ENCODE peak calls at places on chromosomes 16 and 17, in ten cellular contexts. One of them, this sample, is unnamed.

GRCh38 chr17:80307994-80308671 is 47.5 kb downstream of the RNF213 start:
- DNase-seq in progenitor cell of endocrine pancreas: no peak
- DNase-seq in astrocyte of the spinal cord: no peak
- DNase-seq in activated CD8-positive, alpha-beta T cell treated with anti-CD3 and anti-CD28 coated beads for 36 hours: no peak
- DNase-seq in mucosa of descending colon: no peak
- DNase-seq in AG09309: no peak
- DNase-seq in CD4-positive, alpha-beta T cell: no peak
- DNase-seq in fibroblast of the aortic adventitia: no peak
- DNase-seq in sigmoid colon: peak
- DNase-seq in cardiac fibroblast: no peak
- DNase-seq in this sample: no peak

GRCh38 chr16:24819462-24820040 is 26.2 kb upstream of the SLC5A11 start:
- DNase-seq in progenitor cell of endocrine pancreas: no peak
- DNase-seq in astrocyte of the spinal cord: no peak
- DNase-seq in activated CD8-positive, alpha-beta T cell treated with anti-CD3 and anti-CD28 coated beads for 36 hours: no peak
- DNase-seq in mucosa of descending colon: no peak
- DNase-seq in AG09309: no peak
- DNase-seq in CD4-positive, alpha-beta T cell: no peak
- DNase-seq in fibroblast of the aortic adventitia: peak
- DNase-seq in sigmoid colon: no peak
- DNase-seq in cardiac fibroblast: peak
- DNase-seq in this sample: no peak

GRCh38 chr16:57618306-57619132 is 9.9 kb upstream of the ADGRG1 start:
- DNase-seq in progenitor cell of endocrine pancreas: no peak
- DNase-seq in astrocyte of the spinal cord: no peak
- DNase-seq in activated CD8-positive, alpha-beta T cell treated with anti-CD3 and anti-CD28 coated beads for 36 hours: no peak
- DNase-seq in mucosa of descending colon: no peak
- DNase-seq in AG09309: no peak
- DNase-seq in CD4-positive, alpha-beta T cell: no peak
- DNase-seq in fibroblast of the aortic adventitia: no peak
- DNase-seq in sigmoid colon: peak
- DNase-seq in cardiac fibroblast: no peak
- DNase-seq in this sample: no peak

GRCh38 chr16:67865318-67865717 is 7.5 kb upstream of the EDC4 start:
- DNase-seq in progenitor cell of endocrine pancreas: no peak
- DNase-seq in astrocyte of the spinal cord: no peak
- DNase-seq in activated CD8-positive, alpha-beta T cell treated with anti-CD3 and anti-CD28 coated beads for 36 hours: peak
- DNase-seq in mucosa of descending colon: no peak
- DNase-seq in AG09309: no peak
- DNase-seq in CD4-positive, alpha-beta T cell: no peak
- DNase-seq in fibroblast of the aortic adventitia: peak
- DNase-seq in sigmoid colon: no peak
- DNase-seq in cardiac fibroblast: peak
- DNase-seq in this sample: no peak

GRCh38 chr17:31269597-31269996 is 27.4 kb downstream of the OMG start:
- DNase-seq in progenitor cell of endocrine pancreas: no peak
- DNase-seq in astrocyte of the spinal cord: peak
- DNase-seq in activated CD8-positive, alpha-beta T cell treated with anti-CD3 and anti-CD28 coated beads for 36 hours: no peak
- DNase-seq in mucosa of descending colon: no peak
- DNase-seq in AG09309: peak
- DNase-seq in CD4-positive, alpha-beta T cell: no peak
- DNase-seq in fibroblast of the aortic adventitia: peak
- DNase-seq in sigmoid colon: no peak
- DNase-seq in cardiac fibroblast: peak
- DNase-seq in this sample: peak

GRCh38 chr16:9259914-9260608 is 168.6 kb downstream of the HAPSTR1 start:
- DNase-seq in progenitor cell of endocrine pancreas: no peak
- DNase-seq in astrocyte of the spinal cord: no peak
- DNase-seq in activated CD8-positive, alpha-beta T cell treated with anti-CD3 and anti-CD28 coated beads for 36 hours: no peak
- DNase-seq in mucosa of descending colon: no peak
- DNase-seq in AG09309: no peak
- DNase-seq in CD4-positive, alpha-beta T cell: no peak
- DNase-seq in fibroblast of the aortic adventitia: no peak
- DNase-seq in sigmoid colon: no peak
- DNase-seq in cardiac fibroblast: no peak
- DNase-seq in this sample: no peak

GRCh38 chr17:39673335-39674081 is 5.3 kb downstream of the PNMT start:
- DNase-seq in progenitor cell of endocrine pancreas: no peak
- DNase-seq in astrocyte of the spinal cord: no peak
- DNase-seq in activated CD8-positive, alpha-beta T cell treated with anti-CD3 and anti-CD28 coated beads for 36 hours: no peak
- DNase-seq in mucosa of descending colon: no peak
- DNase-seq in AG09309: no peak
- DNase-seq in CD4-positive, alpha-beta T cell: no peak
- DNase-seq in fibroblast of the aortic adventitia: no peak
- DNase-seq in sigmoid colon: no peak
- DNase-seq in cardiac fibroblast: no peak
- DNase-seq in this sample: no peak

GRCh38 chr17:73492125-73492801 is 152.0 kb downstream of the SDK2 start:
- DNase-seq in progenitor cell of endocrine pancreas: no peak
- DNase-seq in astrocyte of the spinal cord: no peak
- DNase-seq in activated CD8-positive, alpha-beta T cell treated with anti-CD3 and anti-CD28 coated beads for 36 hours: no peak
- DNase-seq in mucosa of descending colon: no peak
- DNase-seq in AG09309: no peak
- DNase-seq in CD4-positive, alpha-beta T cell: no peak
- DNase-seq in fibroblast of the aortic adventitia: no peak
- DNase-seq in sigmoid colon: no peak
- DNase-seq in cardiac fibroblast: no peak
- DNase-seq in this sample: no peak

GRCh38 chr16:66553223-66553622 is 847 bp downstream of the CKLF start:
- DNase-seq in progenitor cell of endocrine pancreas: no peak
- DNase-seq in astrocyte of the spinal cord: no peak
- DNase-seq in activated CD8-positive, alpha-beta T cell treated with anti-CD3 and anti-CD28 coated beads for 36 hours: no peak
- DNase-seq in mucosa of descending colon: no peak
- DNase-seq in AG09309: no peak
- DNase-seq in CD4-positive, alpha-beta T cell: no peak
- DNase-seq in fibroblast of the aortic adventitia: no peak
- DNase-seq in sigmoid colon: no peak
- DNase-seq in cardiac fibroblast: no peak
- DNase-seq in this sample: no peak

GRCh38 chr16:66551788-66552287 is 538 bp upstream of the CKLF start:
- DNase-seq in progenitor cell of endocrine pancreas: no peak
- DNase-seq in astrocyte of the spinal cord: no peak
- DNase-seq in activated CD8-positive, alpha-beta T cell treated with anti-CD3 and anti-CD28 coated beads for 36 hours: peak
- DNase-seq in mucosa of descending colon: no peak
- DNase-seq in AG09309: no peak
- DNase-seq in CD4-positive, alpha-beta T cell: no peak
- DNase-seq in fibroblast of the aortic adventitia: no peak
- DNase-seq in sigmoid colon: no peak
- DNase-seq in cardiac fibroblast: no peak
- DNase-seq in this sample: no peak

GRCh38 chr16:66552288-66553143 is at the start of gene CKLF:
- DNase-seq in progenitor cell of endocrine pancreas: peak
- DNase-seq in astrocyte of the spinal cord: peak
- DNase-seq in activated CD8-positive, alpha-beta T cell treated with anti-CD3 and anti-CD28 coated beads for 36 hours: peak
- DNase-seq in mucosa of descending colon: peak
- DNase-seq in AG09309: peak
- DNase-seq in CD4-positive, alpha-beta T cell: peak
- DNase-seq in fibroblast of the aortic adventitia: peak
- DNase-seq in sigmoid colon: peak
- DNase-seq in cardiac fibroblast: peak
- DNase-seq in this sample: peak

GRCh38 chr16:66549284-66550131 is at the start of gene TK2:
- DNase-seq in progenitor cell of endocrine pancreas: peak
- DNase-seq in astrocyte of the spinal cord: peak
- DNase-seq in activated CD8-positive, alpha-beta T cell treated with anti-CD3 and anti-CD28 coated beads for 36 hours: peak
- DNase-seq in mucosa of descending colon: peak
- DNase-seq in AG09309: no peak
- DNase-seq in CD4-positive, alpha-beta T cell: peak
- DNase-seq in fibroblast of the aortic adventitia: no peak
- DNase-seq in sigmoid colon: peak
- DNase-seq in cardiac fibroblast: peak
- DNase-seq in this sample: no peak

DNA sequence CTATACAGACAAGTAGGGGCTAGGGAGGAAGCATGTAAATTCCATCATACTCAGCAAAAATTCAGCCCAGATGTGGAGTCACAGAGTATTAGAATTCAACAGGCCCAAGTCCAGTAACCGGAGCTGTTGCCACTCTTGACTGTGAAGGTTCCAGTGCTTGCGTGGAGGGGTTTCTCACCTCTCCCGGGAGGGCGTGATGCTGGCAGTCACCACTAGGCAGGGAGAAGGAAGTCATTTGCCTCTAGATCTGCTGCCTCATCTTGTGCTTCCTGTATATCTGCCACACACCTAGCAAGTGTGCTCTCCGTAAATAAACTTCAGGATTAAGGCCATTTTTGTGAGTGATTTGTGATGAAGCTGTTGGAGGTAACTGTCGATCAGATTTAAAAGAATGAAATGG is 1.0 kb upstream of the CKLF start:
- DNase-seq in progenitor cell of endocrine pancreas: no peak
- DNase-seq in astrocyte of the spinal cord: no peak
- DNase-seq in activated CD8-positive, alpha-beta T cell treated with anti-CD3 and anti-CD28 coated beads for 36 hours: peak
- DNase-seq in mucosa of descending colon: no peak
- DNase-seq in AG09309: no peak
- DNase-seq in CD4-positive, alpha-beta T cell: peak
- DNase-seq in fibroblast of the aortic adventitia: no peak
- DNase-seq in sigmoid colon: no peak
- DNase-seq in cardiac fibroblast: no peak
- DNase-seq in this sample: no peak
- TF ChIP-seq CTCF in progenitor cell of endocrine pancreas: peak
- TF ChIP-seq CTCF in astrocyte of the spinal cord: peak
- TF ChIP-seq CTCF in activated CD8-positive, alpha-beta T cell treated with anti-CD3 and anti-CD28 coated beads for 36 hours: no peak
- TF ChIP-seq CTCF in mucosa of descending colon: no peak
- TF ChIP-seq CTCF in AG09309: peak
- TF ChIP-seq CTCF in CD4-positive, alpha-beta T cell: peak
- TF ChIP-seq CTCF in fibroblast of the aortic adventitia: peak
- TF ChIP-seq CTCF in sigmoid colon: peak
- TF ChIP-seq CTCF in cardiac fibroblast: peak
- TF ChIP-seq CTCF in this sample: peak

GRCh38 chr17:59810894-59811153 is 81.9 kb downstream of the TUBD1 start:
- DNase-seq in progenitor cell of endocrine pancreas: no peak
- DNase-seq in astrocyte of the spinal cord: no peak
- DNase-seq in activated CD8-positive, alpha-beta T cell treated with anti-CD3 and anti-CD28 coated beads for 36 hours: no peak
- DNase-seq in mucosa of descending colon: no peak
- DNase-seq in AG09309: no peak
- DNase-seq in CD4-positive, alpha-beta T cell: no peak
- DNase-seq in fibroblast of the aortic adventitia: no peak
- DNase-seq in sigmoid colon: no peak
- DNase-seq in cardiac fibroblast: no peak
- DNase-seq in this sample: no peak
- TF ChIP-seq CTCF in progenitor cell of endocrine pancreas: no peak
- TF ChIP-seq CTCF in astrocyte of the spinal cord: no peak
- TF ChIP-seq CTCF in activated CD8-positive, alpha-beta T cell treated with anti-CD3 and anti-CD28 coated beads for 36 hours: no peak
- TF ChIP-seq CTCF in mucosa of descending colon: no peak
- TF ChIP-seq CTCF in AG09309: no peak
- TF ChIP-seq CTCF in CD4-positive, alpha-beta T cell: no peak
- TF ChIP-seq CTCF in fibroblast of the aortic adventitia: no peak
- TF ChIP-seq CTCF in sigmoid colon: no peak
- TF ChIP-seq CTCF in cardiac fibroblast: no peak
- TF ChIP-seq CTCF in this sample: no peak

GRCh38 chr16:31487076-31487719 is 4.3 kb downstream of the SLC5A2 start:
- DNase-seq in progenitor cell of endocrine pancreas: no peak
- DNase-seq in astrocyte of the spinal cord: no peak
- DNase-seq in activated CD8-positive, alpha-beta T cell treated with anti-CD3 and anti-CD28 coated beads for 36 hours: no peak
- DNase-seq in mucosa of descending colon: peak
- DNase-seq in AG09309: no peak
- DNase-seq in CD4-positive, alpha-beta T cell: no peak
- DNase-seq in fibroblast of the aortic adventitia: no peak
- DNase-seq in sigmoid colon: no peak
- DNase-seq in cardiac fibroblast: no peak
- DNase-seq in this sample: no peak

GRCh38 chr16:31491778-31492418 is 9.0 kb downstream of the SLC5A2 start:
- DNase-seq in progenitor cell of endocrine pancreas: no peak
- DNase-seq in astrocyte of the spinal cord: no peak
- DNase-seq in activated CD8-positive, alpha-beta T cell treated with anti-CD3 and anti-CD28 coated beads for 36 hours: no peak
- DNase-seq in mucosa of descending colon: no peak
- DNase-seq in AG09309: no peak
- DNase-seq in CD4-positive, alpha-beta T cell: no peak
- DNase-seq in fibroblast of the aortic adventitia: no peak
- DNase-seq in sigmoid colon: peak
- DNase-seq in cardiac fibroblast: no peak
- DNase-seq in this sample: no peak

GRCh38 chr16:31487720-31488629 is 5.1 kb downstream of the SLC5A2 start:
- DNase-seq in progenitor cell of endocrine pancreas: peak
- DNase-seq in astrocyte of the spinal cord: no peak
- DNase-seq in activated CD8-positive, alpha-beta T cell treated with anti-CD3 and anti-CD28 coated beads for 36 hours: peak
- DNase-seq in mucosa of descending colon: peak
- DNase-seq in AG09309: no peak
- DNase-seq in CD4-positive, alpha-beta T cell: peak
- DNase-seq in fibroblast of the aortic adventitia: peak
- DNase-seq in sigmoid colon: no peak
- DNase-seq in cardiac fibroblast: peak
- DNase-seq in this sample: no peak

GRCh38 chr16:31488630-31489564 is 6.0 kb downstream of the SLC5A2 start:
- DNase-seq in progenitor cell of endocrine pancreas: no peak
- DNase-seq in astrocyte of the spinal cord: no peak
- DNase-seq in activated CD8-positive, alpha-beta T cell treated with anti-CD3 and anti-CD28 coated beads for 36 hours: no peak
- DNase-seq in mucosa of descending colon: peak
- DNase-seq in AG09309: no peak
- DNase-seq in CD4-positive, alpha-beta T cell: no peak
- DNase-seq in fibroblast of the aortic adventitia: no peak
- DNase-seq in sigmoid colon: no peak
- DNase-seq in cardiac fibroblast: peak
- DNase-seq in this sample: no peak

DNA sequence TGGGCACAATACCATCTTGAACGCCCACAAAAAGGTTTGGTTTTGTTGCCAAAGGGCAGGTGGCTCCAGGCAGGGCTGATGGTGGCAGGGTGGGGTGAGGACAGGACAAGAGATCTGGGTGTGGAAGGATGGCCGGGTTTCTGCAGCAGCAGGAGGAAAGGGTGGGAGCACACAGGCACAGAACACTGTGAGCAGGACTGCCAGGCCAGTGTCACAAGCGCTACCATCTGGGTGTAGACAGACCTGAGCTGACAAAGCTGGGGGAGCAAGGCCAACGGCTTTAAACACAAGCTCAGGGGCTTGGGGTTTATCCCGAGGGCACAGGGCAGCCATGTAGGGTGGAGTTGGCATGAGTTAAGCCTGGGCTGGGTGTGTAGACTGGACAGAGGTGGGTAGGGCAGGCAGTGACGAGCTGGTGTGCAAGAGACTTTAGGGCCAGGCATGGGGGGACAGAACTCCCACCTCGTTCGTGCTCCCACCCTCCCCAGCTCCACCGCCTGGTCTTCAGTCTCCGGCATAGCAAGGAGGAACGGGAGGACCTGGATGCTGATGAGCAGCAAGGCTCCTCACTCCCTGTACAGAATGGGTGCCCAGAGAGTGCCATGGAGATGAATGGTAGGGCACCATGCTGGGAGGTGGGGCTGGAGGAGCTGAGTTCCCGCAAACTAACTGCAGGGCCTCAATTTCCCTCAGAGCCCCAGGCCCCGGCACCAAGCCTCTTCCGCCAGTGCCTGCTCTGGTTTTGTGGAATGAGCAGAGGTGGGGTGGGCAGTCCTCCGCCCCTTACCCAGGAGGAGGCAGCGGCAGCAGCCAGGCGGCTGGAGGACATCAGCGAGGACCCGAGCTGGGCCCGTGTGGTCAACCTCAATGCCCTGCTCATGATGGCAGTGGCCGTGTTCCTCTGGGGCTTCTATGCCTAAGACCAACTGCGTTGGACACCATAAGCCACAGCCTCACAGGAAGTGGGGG is 7.0 kb downstream of the SLC5A2 start:
- DNase-seq in progenitor cell of endocrine pancreas: no peak
- DNase-seq in astrocyte of the spinal cord: no peak
- DNase-seq in activated CD8-positive, alpha-beta T cell treated with anti-CD3 and anti-CD28 coated beads for 36 hours: no peak
- DNase-seq in mucosa of descending colon: no peak
- DNase-seq in AG09309: no peak
- DNase-seq in CD4-positive, alpha-beta T cell: no peak
- DNase-seq in fibroblast of the aortic adventitia: no peak
- DNase-seq in sigmoid colon: no peak
- DNase-seq in cardiac fibroblast: no peak
- DNase-seq in this sample: no peak
- TF ChIP-seq CTCF in progenitor cell of endocrine pancreas: no peak
- TF ChIP-seq CTCF in astrocyte of the spinal cord: no peak
- TF ChIP-seq CTCF in activated CD8-positive, alpha-beta T cell treated with anti-CD3 and anti-CD28 coated beads for 36 hours: no peak
- TF ChIP-seq CTCF in mucosa of descending colon: no peak
- TF ChIP-seq CTCF in AG09309: no peak
- TF ChIP-seq CTCF in CD4-positive, alpha-beta T cell: no peak
- TF ChIP-seq CTCF in fibroblast of the aortic adventitia: no peak
- TF ChIP-seq CTCF in sigmoid colon: no peak
- TF ChIP-seq CTCF in cardiac fibroblast: no peak
- TF ChIP-seq CTCF in this sample: no peak

GRCh38 chr17:81394377-81394747 is 895 bp upstream of the BAHCC1 start:
- DNase-seq in progenitor cell of endocrine pancreas: no peak
- DNase-seq in astrocyte of the spinal cord: no peak
- DNase-seq in activated CD8-positive, alpha-beta T cell treated with anti-CD3 and anti-CD28 coated beads for 36 hours: no peak
- DNase-seq in mucosa of descending colon: no peak
- DNase-seq in AG09309: no peak
- DNase-seq in CD4-positive, alpha-beta T cell: no peak
- DNase-seq in fibroblast of the aortic adventitia: no peak
- DNase-seq in sigmoid colon: no peak
- DNase-seq in cardiac fibroblast: no peak
- DNase-seq in this sample: no peak
- TF ChIP-seq CTCF in progenitor cell of endocrine pancreas: no peak
- TF ChIP-seq CTCF in astrocyte of the spinal cord: no peak
- TF ChIP-seq CTCF in activated CD8-positive, alpha-beta T cell treated with anti-CD3 and anti-CD28 coated beads for 36 hours: no peak
- TF ChIP-seq CTCF in mucosa of descending colon: no peak
- TF ChIP-seq CTCF in AG09309: peak
- TF ChIP-seq CTCF in CD4-positive, alpha-beta T cell: no peak
- TF ChIP-seq CTCF in fibroblast of the aortic adventitia: no peak
- TF ChIP-seq CTCF in sigmoid colon: no peak
- TF ChIP-seq CTCF in cardiac fibroblast: no peak
- TF ChIP-seq CTCF in this sample: no peak